ENCODE peak calls at places on chromosomes 5 and 9, in five cellular contexts. I is right cardiac atrium; D is adrenal gland; T is kidney; M is CD4-positive, CD25-positive, alpha-beta regulatory T cell. V is an unnamed sample.

GRCh38 chr5:172868436-172868923 is 34.4 kb downstream of the ERGIC1 start:
- DNase-seq in I (peak; percentile 20), D (no peak), T (no peak), M (peak; percentile 23), V (no peak)

GRCh38 chr5:150148408-150148927 is 7.2 kb downstream of the PDGFRB start:
- DNase-seq in I (no peak), D (no peak), T (no peak), M (no peak), V (no peak)

GRCh38 chr9:91433180-91433579 is 9.5 kb upstream of the NFIL3 start:
- DNase-seq in I (no peak), D (no peak), T (no peak), M (peak; percentile 48), V (no peak)

GRCh38 chr9:107541523-107541922 is 52.0 kb upstream of the KLF4 start:
- DNase-seq in I (no peak), D (no peak), T (no peak), M (no peak), V (no peak)

GRCh38 chr9:128192601-128193371 is 1.4 kb upstream of the CIZ1 start:
- DNase-seq in I (peak; percentile 89), D (peak; percentile 79), T (peak; percentile 96), M (no peak), V (peak; percentile 85)

GRCh38 chr5:99010294-99010693 is 81.5 kb upstream of the CHD1 start:
- DNase-seq in I (no peak), D (no peak), T (no peak), M (no peak), V (no peak)

GRCh38 chr5:62371409-62371808 is 32.3 kb downstream of the DIMT1 start:
- DNase-seq in I (no peak), D (no peak), T (no peak), M (no peak), V (no peak)

GRCh38 chr5:135019314-135019713 is 14.7 kb downstream of the PITX1 start:
- DNase-seq in I (no peak), D (no peak), T (peak; percentile 37), M (no peak), V (no peak)

GRCh38 chr9:124341455-124342170 is 73.6 kb downstream of the PSMB7 start:
- DNase-seq in I (no peak), D (no peak), T (peak; percentile 57), M (no peak), V (no peak)

GRCh38 chr5:79936644-79937216 is 54.3 kb downstream of the MTX3 start:
- DNase-seq in I (no peak), D (no peak), T (no peak), M (no peak), V (no peak)

GRCh38 chr9:316382-316965 is 101.8 kb downstream of the DOCK8 start:
- DNase-seq in I (no peak), D (no peak), T (no peak), M (no peak), V (no peak)

GRCh38 chr5:107821288-107821687 is 150.6 kb upstream of the EFNA5 start:
- DNase-seq in I (no peak), D (no peak), T (no peak), M (no peak), V (no peak)

GRCh38 chr9:37444890-37445289 is 20.4 kb downstream of the ZBTB5 start:
- DNase-seq in I (no peak), D (no peak), T (no peak), M (no peak), V (no peak)

GRCh38 chr5:5558593-5558992 is 136.1 kb downstream of the ICE1 start:
- DNase-seq in I (no peak), D (no peak), T (no peak), M (no peak), V (no peak)

GRCh38 chr5:1315709-1316587 is 21.1 kb upstream of the TERT start:
- DNase-seq in I (no peak), D (no peak), T (peak; percentile 84), M (peak; percentile 92), V (no peak)

GRCh38 chr5:17374973-17375844 is 122.8 kb upstream of the TAF11L2 start:
- DNase-seq in I (no peak), D (no peak), T (no peak), M (no peak), V (no peak)

DNA sequence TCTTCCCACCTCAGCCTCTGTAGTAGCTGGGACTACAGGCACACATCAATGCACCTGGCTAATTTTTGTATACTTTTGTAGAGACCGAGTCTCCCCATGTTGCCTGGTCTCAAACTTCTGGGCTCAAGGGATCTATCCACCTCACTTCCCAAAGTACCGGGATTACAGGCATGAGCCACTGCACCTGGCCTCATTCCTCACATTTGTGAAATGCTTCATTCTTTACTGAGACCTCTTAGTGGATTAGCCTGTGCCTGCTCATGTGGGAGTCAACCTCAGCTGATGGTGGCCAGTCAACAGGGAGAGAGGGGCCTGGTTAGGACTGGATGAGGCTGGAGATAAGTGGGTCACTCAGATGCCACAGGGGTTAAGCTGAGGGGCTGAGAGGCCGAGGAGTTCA is 37.3 kb upstream of the CLK4 start:
- DNase-seq in I (no peak), D (no peak), T (no peak), M (no peak), V (no peak)
- H3K9me3 ChIP-seq in I (no peaks in the 10 kb centered on the region), D (no peaks in the 10 kb centered on the region), T (no peaks in the 10 kb centered on the region), M (no peaks in the 10 kb centered on the region), V (no peaks in the 10 kb centered on the region)

GRCh38 chr5:141495456-141495811 is 6.6 kb downstream of the PCDHGC5 start:
- DNase-seq in I (peak; percentile 18), D (no peak), T (no peak), M (no peak), V (no peak)

GRCh38 chr5:141492168-141492885 is 3.4 kb downstream of the PCDHGC5 start:
- DNase-seq in I (peak; percentile 64), D (no peak), T (peak; percentile 73), M (peak; percentile 22), V (no peak)

GRCh38 chr5:141494761-141495455 is 6.0 kb downstream of the PCDHGC5 start:
- DNase-seq in I (peak; percentile 53), D (no peak), T (no peak), M (no peak), V (no peak)

GRCh38 chr5:141491323-141492167 is 2.7 kb downstream of the PCDHGC5 start:
- DNase-seq in I (no peak), D (no peak), T (no peak), M (no peak), V (no peak)

DNA sequence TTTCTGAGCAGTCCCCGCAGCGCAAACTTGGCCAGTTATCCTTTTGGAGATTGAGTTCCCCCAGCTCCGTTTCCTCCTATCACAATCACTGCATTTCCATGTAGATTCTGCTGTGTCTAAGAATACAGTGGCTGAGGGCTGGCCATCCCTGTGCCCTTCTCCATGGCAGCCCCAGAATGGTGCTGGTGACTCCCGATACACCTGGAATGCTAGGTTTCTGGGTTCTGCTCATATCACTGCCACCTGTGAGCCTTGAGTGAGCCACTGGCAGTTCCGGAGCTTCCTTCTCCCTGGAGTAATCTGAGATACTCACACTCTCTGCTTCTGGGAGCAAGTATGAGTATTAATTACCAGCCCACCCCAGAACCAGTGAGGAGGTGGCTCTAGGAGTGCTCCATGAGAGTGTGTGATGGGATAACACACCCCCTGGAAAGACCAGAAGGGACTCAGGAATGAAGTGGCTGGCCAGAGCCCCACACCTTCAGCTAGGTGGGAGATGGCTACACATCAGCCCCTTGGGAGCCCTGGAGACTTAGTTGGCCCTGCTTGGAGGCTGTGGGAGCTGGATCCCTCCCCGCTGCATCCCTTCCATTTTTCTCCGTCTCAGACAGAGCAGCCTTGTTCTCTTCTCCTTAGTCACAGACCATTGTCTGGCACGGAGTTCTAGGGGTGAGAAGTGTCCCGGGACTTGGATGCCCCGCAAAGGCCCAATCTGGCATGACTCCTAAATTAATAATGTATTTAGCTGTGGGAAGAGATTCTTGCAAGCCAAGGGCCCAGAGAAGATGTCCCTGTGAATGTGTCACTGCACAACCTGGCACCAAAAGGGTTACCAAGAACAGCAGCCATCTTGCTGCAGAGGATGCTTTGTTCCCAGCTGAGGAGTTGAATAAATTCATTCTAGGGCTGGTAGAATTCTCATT is 4.9 kb downstream of the PCDHGC5 start:
- DNase-seq in I (peak; percentile 65), D (no peak), T (no peak), M (no peak), V (no peak)
- H3K27ac ChIP-seq in I (peak overlapping the region; percentile 31), D (peak overlapping the region; percentile 11), T (no peak overlapping the region), M (no peak overlapping the region), V (peak overlapping the region; percentile 57)

GRCh38 chr5:2519153-2519552 is 232.3 kb downstream of the IRX2 start:
- DNase-seq in I (no peak), D (no peak), T (no peak), M (no peak), V (no peak)
- H3K9me3 ChIP-seq in I (no peaks in the 10 kb centered on the region), D (no peaks in the 10 kb centered on the region), T (no peaks in the 10 kb centered on the region), M (no peaks in the 10 kb centered on the region), V (no peaks in the 10 kb centered on the region)

GRCh38 chr5:158811921-158812320 is 287.8 kb downstream of the EBF1 start:
- DNase-seq in I (no peak), D (no peak), T (no peak), M (no peak), V (no peak)
- H3K27ac ChIP-seq in I (no peak overlapping the region), D (no peak overlapping the region), T (no peak overlapping the region), M (no peak overlapping the region), V (no peak overlapping the region)

GRCh38 chr5:149134778-149135169 is 6.5 kb upstream of the ABLIM3 start:
- DNase-seq in I (no peak), D (no peak), T (no peak), M (no peak), V (no peak)
- H3K9me3 ChIP-seq in I (no peaks in the 10 kb centered on the region), D (no peaks in the 10 kb centered on the region), T (no peaks in the 10 kb centered on the region), M (no peaks in the 10 kb centered on the region), V (no peaks in the 10 kb centered on the region)

V was measured in uterus.